ENCODE peak calls at places on chromosomes 5 and 9, in ten cellular contexts. U is H54, X is transverse colon, Y is A549, D is heart left ventricle, W is body of pancreas, A is NB4, R is stomach, K is GM12891, T is right lobe of liver. S is an unnamed sample.
A peak's percentile ranks its signal among the peaks of the same experiment; 100 is the strongest.

GRCh38 chr5:88602584-88602983 is 280.4 kb downstream of the MEF2C start:
- DNase-seq in U (no peak), X (peak; percentile 11), Y (no peak), D (no peak), W (peak; percentile 18), A (peak; percentile 49), R (no peak), K (no peak), T (peak; percentile 37), S (no peak)

GRCh38 chr9:37559125-37559524 is 17.1 kb downstream of the FBXO10 start:
- DNase-seq in U (no peak), X (no peak), Y (no peak), D (no peak), W (no peak), A (no peak), R (no peak), K (no peak), T (no peak), S (no peak)

GRCh38 chr5:133734916-133735315 is 122.6 kb upstream of the FSTL4 start:
- DNase-seq in U (no peak), X (no peak), Y (no peak), D (no peak), W (no peak), A (no peak), R (no peak), K (no peak), T (no peak), S (no peak)

GRCh38 chr5:127858116-127858784 is 155.1 kb downstream of the CCDC192 start:
- DNase-seq in U (no peak), X (no peak), Y (no peak), D (no peak), W (no peak), A (no peak), R (no peak), K (no peak), T (no peak), S (no peak)

GRCh38 chr5:111703662-111704061 is 53.3 kb downstream of the NREP start:
- DNase-seq in U (no peak), X (no peak), Y (no peak), D (no peak), W (no peak), A (peak; percentile 74), R (no peak), K (peak; percentile 33), T (no peak), S (no peak)

GRCh38 chr5:178998441-178998840 is 3.3 kb upstream of the GRM6 start:
- DNase-seq in U (no peak), X (no peak), Y (no peak), D (no peak), W (no peak), A (no peak), R (no peak), K (no peak), T (no peak), S (no peak)

GRCh38 chr5:168219515-168220410 is 71.7 kb upstream of the WWC1 start:
- DNase-seq in U (peak; percentile 74), X (peak; percentile 51), Y (peak; percentile 94), D (peak; percentile 38), W (peak; percentile 63), A (peak; percentile 63), R (peak; percentile 55), K (peak; percentile 54), T (no peak), S (no peak)

GRCh38 chr5:146002491-146002890 is 66.1 kb downstream of the SH3RF2 start:
- DNase-seq in U (no peak), X (no peak), Y (no peak), D (no peak), W (no peak), A (no peak), R (no peak), K (no peak), T (no peak), S (no peak)

GRCh38 chr5:960551-960950 is 48.1 kb upstream of the NKD2 start:
- DNase-seq in U (no peak), X (no peak), Y (no peak), D (no peak), W (no peak), A (peak; percentile 46), R (no peak), K (no peak), T (peak; percentile 73), S (no peak)

GRCh38 chr5:78961743-78962142 is 23.4 kb downstream of the ARSB start:
- DNase-seq in U (no peak), X (no peak), Y (no peak), D (no peak), W (no peak), A (no peak), R (no peak), K (no peak), T (no peak), S (no peak)

GRCh38 chr9:36788534-36788933 is 215.8 kb downstream of the MELK start:
- DNase-seq in U (no peak), X (no peak), Y (no peak), D (no peak), W (no peak), A (no peak), R (no peak), K (no peak), T (no peak), S (no peak)

GRCh38 chr9:94950733-94951590 is 224.5 kb downstream of the AOPEP start:
- DNase-seq in U (no peak), X (no peak), Y (no peak), D (no peak), W (peak; percentile 59), A (no peak), R (peak; percentile 58), K (no peak), T (no peak), S (no peak)

GRCh38 chr5:80481019-80481893 is 6.6 kb upstream of the FAM151B start:
- DNase-seq in U (peak; percentile 22), X (peak; percentile 40), Y (peak; percentile 44), D (no peak), W (peak; percentile 47), A (peak; percentile 70), R (peak; percentile 51), K (peak; percentile 7), T (no peak), S (peak; percentile 24)

GRCh38 chr9:14251146-14252071 is 62.5 kb downstream of the NFIB start:
- DNase-seq in U (peak; percentile 30), X (peak; percentile 78), Y (peak; percentile 25), D (peak; percentile 85), W (peak; percentile 93), A (no peak), R (peak; percentile 95), K (no peak), T (peak; percentile 84), S (peak; percentile 81)
- TF ChIP-seq POLR2A in U (no peak), X (no peak), Y (no peak), D (no peak), W (peak; percentile 67), A (no peak), R (no peak), K (no peak), T (no peak), S (peak; percentile 10)

GRCh38 chr9:111969622-111970021 is 73.0 kb downstream of the UGCG start:
- DNase-seq in U (no peak), X (no peak), Y (no peak), D (no peak), W (no peak), A (no peak), R (no peak), K (no peak), T (no peak), S (no peak)
- TF ChIP-seq POLR2A in U (no peak), X (no peak), Y (no peak), D (no peak), W (no peak), A (no peak), R (no peak), K (no peak), T (no peak), S (no peak)

DNA sequence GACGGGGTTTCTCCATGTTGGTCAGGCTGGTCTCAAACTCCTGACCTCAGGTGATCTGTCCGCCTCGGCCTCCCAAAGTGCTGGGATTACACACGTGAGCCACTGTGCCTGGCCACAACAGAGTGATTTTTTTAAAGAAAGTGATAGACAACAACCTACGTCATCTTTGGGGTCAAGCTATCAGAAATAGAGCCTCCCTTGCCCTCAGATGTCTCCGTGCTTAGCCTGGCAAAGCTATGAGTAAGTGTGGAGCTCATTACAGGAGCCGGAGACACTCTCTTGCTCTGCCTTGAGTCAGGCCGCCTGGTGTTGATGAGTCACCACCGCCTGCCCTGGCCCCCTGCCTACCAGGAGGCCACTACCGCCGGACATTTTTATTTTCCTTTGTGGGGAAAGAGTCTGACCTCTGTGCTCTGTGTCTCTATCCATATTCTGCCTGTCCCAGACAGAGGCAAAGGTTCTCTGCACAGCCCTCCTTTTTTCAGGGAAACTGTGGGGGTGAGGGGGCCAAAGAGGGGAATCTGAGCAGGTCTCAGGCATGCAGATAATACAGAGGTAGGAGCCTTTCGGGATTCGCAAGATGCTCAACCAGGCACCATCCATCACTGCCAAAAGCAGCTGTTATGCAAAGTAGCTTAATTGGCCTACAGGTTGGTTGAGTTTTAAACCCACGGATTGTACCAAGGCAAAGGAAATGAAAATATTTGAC is 123.7 kb upstream of the CPEB4 start:
- DNase-seq in U (peak; percentile 99), X (peak; percentile 61), Y (peak; percentile 96), D (peak; percentile 75), W (peak; percentile 83), A (peak; percentile 90), R (peak; percentile 84), K (no peak), T (peak; percentile 86), S (peak; percentile 91)
- TF ChIP-seq POLR2A in U (no peak), X (no peak), Y (no peak), D (no peak), W (no peak), A (no peak), R (no peak), K (no peak), T (peak; percentile 28), S (peak; percentile 8)

GRCh38 chr9:115209601-115210306 is 91.8 kb upstream of the TNC start:
- DNase-seq in U (no peak), X (no peak), Y (no peak), D (no peak), W (no peak), A (no peak), R (no peak), K (no peak), T (no peak), S (no peak)

GRCh38 chr9:115212832-115213231 is 94.9 kb upstream of the TNC start:
- DNase-seq in U (no peak), X (no peak), Y (no peak), D (no peak), W (no peak), A (no peak), R (no peak), K (no peak), T (no peak), S (no peak)

GRCh38 chr9:115213777-115214428 is 95.9 kb upstream of the TNC start:
- DNase-seq in U (peak; percentile 35), X (no peak), Y (peak; percentile 19), D (peak; percentile 10), W (no peak), A (no peak), R (no peak), K (no peak), T (no peak), S (peak; percentile 27)

GRCh38 chr9:115210699-115211098 is 92.7 kb upstream of the TNC start:
- DNase-seq in U (no peak), X (no peak), Y (no peak), D (no peak), W (no peak), A (no peak), R (no peak), K (no peak), T (no peak), S (no peak)

GRCh38 chr9:115211413-115212204 is 93.7 kb upstream of the TNC start:
- DNase-seq in U (no peak), X (no peak), Y (no peak), D (no peak), W (no peak), A (no peak), R (no peak), K (no peak), T (no peak), S (no peak)
- TF ChIP-seq POLR2A in U (no peak), X (no peak), Y (no peak), D (no peak), W (no peak), A (no peak), R (no peak), K (peak; percentile 43), T (no peak), S (no peak)